ENCODE peak calls at places on chromosomes 5 and 9, in eight cellular contexts. H is fibroblast of the conjunctiva; M is stimulated activated naive B cell treated with anti-CD40 and anti-IgM and Interleukin-4, amounts not matched to agents 10 μg/mL and 1 μg/mL and 100 μg/mL, for 72 hours; P is A172; O is stimulated activated CD4-positive, alpha-beta T cell treated with anti-CD3 and anti-CD28 coated beads, TNF-alpha, amount 100 ng/mL, for 1 hour; F is Peyer's patch; B is HTR-8/SVneo; W is iPS-NIHi11. S is an unnamed sample.

GRCh38 chr9:104843644-104844226 is 79.8 kb downstream of the NIPSNAP3B start:
- DNase-seq in H (peak), M (no peak), P (no peak), O (no peak), F (no peak), B (no peak), W (no peak), S (no peak)

GRCh38 chr9:5971740-5972139 is 43.7 kb downstream of the RANBP6 start:
- DNase-seq in H (no peak), M (no peak), P (peak), O (no peak), F (no peak), B (peak), W (no peak), S (no peak)

GRCh38 chr9:95010431-95010838 is 283.9 kb downstream of the AOPEP start:
- DNase-seq in H (no peak), M (no peak), P (no peak), O (no peak), F (no peak), B (no peak), W (no peak), S (no peak)

GRCh38 chr5:143850050-143850713 is 38.2 kb downstream of the HMHB1 start:
- DNase-seq in H (no peak), M (no peak), P (no peak), O (no peak), F (no peak), B (no peak), W (no peak), S (no peak)

GRCh38 chr5:62475072-62475471 is 62.5 kb downstream of the IPO11 start:
- DNase-seq in H (peak), M (no peak), P (peak), O (no peak), F (no peak), B (no peak), W (no peak), S (no peak)

GRCh38 chr9:7721291-7721690 is 78.3 kb downstream of the DMAC1 start:
- DNase-seq in H (no peak), M (no peak), P (no peak), O (no peak), F (no peak), B (no peak), W (no peak), S (no peak)

GRCh38 chr5:41256400-41256799 is 43.1 kb upstream of the C6 start:
- DNase-seq in H (no peak), M (no peak), P (no peak), O (no peak), F (no peak), B (no peak), W (no peak), S (no peak)

GRCh38 chr9:76374702-76375543 is 19.3 kb downstream of the RFK start:
- DNase-seq in H (no peak), M (no peak), P (peak), O (no peak), F (no peak), B (peak), W (peak), S (no peak)

S was measured in GM12864.